ENCODE peak calls at places on chromosomes 6 and 20, in seven cellular contexts. M is mesenchymal stem cell; X is CD8-positive, alpha-beta T cell; O is Peyer's patch; U is BE2C; W is iPS DF 6.9; V is adrenal gland. B is an unnamed sample.

GRCh38 chr20:21767739-21768223 is 62.3 kb downstream of the PAX1 start:
- DNase-seq in M (no peak), W (peak; percentile 52), O (no peak), U (no peak), X (no peak), V (peak; percentile 24), B (no peak)

GRCh38 chr6:31752739-31753319 is 9.6 kb upstream of the SAPCD1 start:
- DNase-seq in W (no peak), X (no peak), M (peak; percentile 81), O (no peak), U (no peak), V (no peak), B (no peak)

GRCh38 chr6:125931733-125932450 is 24.7 kb upstream of the HINT3 start:
- DNase-seq in V (no peak), M (peak; percentile 30), O (no peak), X (no peak), U (no peak), W (no peak), B (no peak)

GRCh38 chr6:119890470-119890869 is 540.9 kb upstream of the MAN1A1 start:
- DNase-seq in O (no peak), V (no peak), M (no peak), U (no peak), W (no peak), X (no peak), B (no peak)

GRCh38 chr6:47434372-47435253 is 43.0 kb upstream of the CD2AP start:
- DNase-seq in V (no peak), M (peak; percentile 8), X (no peak), O (no peak), U (no peak), W (no peak), B (no peak)

GRCh38 chr20:33401922-33402369 is 627 bp upstream of the CDK5RAP1 start:
- DNase-seq in V (no peak), O (no peak), U (no peak), W (no peak), M (no peak), X (no peak), B (no peak)

GRCh38 chr20:51860015-51860882 is 57.9 kb upstream of the SALL4 start:
- DNase-seq in W (no peak), U (no peak), M (peak; percentile 83), V (no peak), X (no peak), O (no peak), B (no peak)

GRCh38 chr20:5586720-5587119 is 163.5 kb upstream of the SHLD1 start:
- DNase-seq in X (no peak), W (no peak), O (no peak), U (no peak), V (no peak), M (no peak), B (no peak)

GRCh38 chr6:41413250-41413649 is 77.8 kb downstream of the NCR2 start:
- DNase-seq in W (no peak), O (no peak), X (no peak), M (no peak), U (peak; percentile 25), V (no peak), B (no peak)

GRCh38 chr20:3842332-3842930 is 4.2 kb upstream of the MAVS start:
- DNase-seq in U (no peak), O (no peak), M (no peak), V (no peak), X (no peak), W (no peak), B (no peak)

GRCh38 chr6:88089708-88090107 is 42.1 kb downstream of the SPACA1 start:
- DNase-seq in M (no peak), W (no peak), O (no peak), X (no peak), V (no peak), U (no peak), B (no peak)

GRCh38 chr20:63178889-63179751 is 36.8 kb downstream of the YTHDF1 start:
- DNase-seq in O (peak; percentile 49), V (peak; percentile 33), X (peak; percentile 74), W (no peak), U (peak; percentile 70), M (peak; percentile 19), B (peak; percentile 54)

GRCh38 chr6:51028271-51028670 is 209.6 kb downstream of the TFAP2B start:
- DNase-seq in V (no peak), M (no peak), W (no peak), X (no peak), O (no peak), U (no peak), B (no peak)

GRCh38 chr6:169991031-169991390 is 239.6 kb downstream of the ERMARD start:
- DNase-seq in U (no peak), M (no peak), W (no peak), O (no peak), V (peak; percentile 4), X (no peak), B (no peak)

GRCh38 chr6:166330612-166331011 is 11.7 kb downstream of the SFT2D1 start:
- DNase-seq in O (no peak), X (no peak), U (peak; percentile 89), M (peak; percentile 40), W (peak; percentile 76), V (no peak), B (no peak)

GRCh38 chr20:21505161-21505809 is 8.6 kb downstream of the NKX2-2 start:
- DNase-seq in V (peak; percentile 68), X (peak; percentile 83), O (peak; percentile 62), M (peak; percentile 30), U (peak; percentile 77), W (no peak), B (peak; percentile 68)

GRCh38 chr6:39402239-39402751 is 79.8 kb upstream of the KCNK16 start:
- DNase-seq in M (peak; percentile 46), U (no peak), O (no peak), X (no peak), V (no peak), W (no peak), B (no peak)

GRCh38 chr20:16575390-16576140 is 2.3 kb upstream of the KIF16B start:
- DNase-seq in W (no peak), M (no peak), X (no peak), U (no peak), V (no peak), O (no peak), B (no peak)

GRCh38 chr20:39773380-39774000 is 811.3 kb downstream of the DHX35 start:
- DNase-seq in O (no peak), X (no peak), V (no peak), W (no peak), U (no peak), M (no peak), B (no peak)

GRCh38 chr20:13024581-13024980 is 15.8 kb downstream of the SPTLC3 start:
- DNase-seq in U (no peak), X (no peak), M (no peak), V (no peak), W (no peak), O (no peak), B (no peak)

GRCh38 chr6:41462980-41463930 is 82.9 kb upstream of the FOXP4 start:
- DNase-seq in U (peak; percentile 75), M (peak; percentile 72), W (no peak), X (no peak), V (peak; percentile 41), O (peak; percentile 56), B (no peak)

GRCh38 chr6:79621579-79621978 is 9.6 kb upstream of the SH3BGRL2 start:
- DNase-seq in O (no peak), M (no peak), W (no peak), V (no peak), X (no peak), U (no peak), B (no peak)

GRCh38 chr6:81998432-81998831 is 246.0 kb upstream of the TENT5A start:
- DNase-seq in U (no peak), M (peak; percentile 38), W (no peak), V (no peak), X (no peak), O (no peak), B (no peak)

GRCh38 chr20:31260326-31260932 is 3.0 kb downstream of the DEFB115 start:
- DNase-seq in X (no peak), O (no peak), M (no peak), U (no peak), V (no peak), W (no peak), B (no peak)
- H3K9me3 ChIP-seq in X (no peaks in the 10 kb centered on the region), O (no peaks in the 10 kb centered on the region), M (no peaks in the 10 kb centered on the region), U (no peaks in the 10 kb centered on the region), V (no peaks in the 10 kb centered on the region), W (peaks cover 9% of the 10 kb centered on the region), B (peaks cover 3% of the 10 kb centered on the region)

DNA sequence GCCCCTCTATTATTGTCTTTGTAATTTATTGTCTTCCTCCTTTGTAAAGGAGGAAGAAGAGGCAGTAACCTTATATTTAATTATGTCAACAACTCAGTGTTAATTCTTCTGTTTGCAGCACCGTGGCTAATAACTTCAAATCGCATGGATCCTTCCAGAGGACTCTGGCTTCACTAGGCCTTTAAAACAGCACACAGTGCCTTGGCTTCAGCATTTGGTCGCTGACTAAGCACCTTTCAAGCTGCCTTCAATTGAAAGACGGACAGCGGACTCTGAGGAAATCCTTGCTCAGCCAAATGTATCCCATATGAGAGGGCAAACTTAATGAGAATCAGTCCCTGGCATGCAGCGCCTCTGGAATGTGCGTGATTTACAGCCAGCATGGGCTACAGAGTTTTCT is 64.2 kb downstream of the SGK1 start:
- DNase-seq in V (no peak), U (no peak), M (peak; percentile 26), W (no peak), X (no peak), O (no peak), B (no peak)
- H3K9me3 ChIP-seq in V (no peaks in the 10 kb centered on the region), U (no peaks in the 10 kb centered on the region), M (no peaks in the 10 kb centered on the region), W (no peaks in the 10 kb centered on the region), X (no peaks in the 10 kb centered on the region), O (no peaks in the 10 kb centered on the region), B (no peaks in the 10 kb centered on the region)

GRCh38 chr6:167393731-167394130 is 68.8 kb downstream of the TTLL2 start:
- DNase-seq in X (no peak), V (no peak), M (no peak), O (no peak), W (no peak), U (no peak), B (no peak)

GRCh38 chr6:167392631-167393301 is 67.9 kb downstream of the TTLL2 start:
- DNase-seq in M (no peak), X (no peak), U (no peak), V (no peak), W (no peak), O (no peak), B (no peak)

GRCh38 chr6:167394330-167394729 is 69.4 kb downstream of the TTLL2 start:
- DNase-seq in U (no peak), V (no peak), O (no peak), M (no peak), X (no peak), W (no peak), B (no peak)

GRCh38 chr6:167396068-167396658 is 71.3 kb downstream of the TTLL2 start:
- DNase-seq in V (no peak), O (no peak), U (no peak), X (no peak), W (no peak), M (no peak), B (no peak)

DNA sequence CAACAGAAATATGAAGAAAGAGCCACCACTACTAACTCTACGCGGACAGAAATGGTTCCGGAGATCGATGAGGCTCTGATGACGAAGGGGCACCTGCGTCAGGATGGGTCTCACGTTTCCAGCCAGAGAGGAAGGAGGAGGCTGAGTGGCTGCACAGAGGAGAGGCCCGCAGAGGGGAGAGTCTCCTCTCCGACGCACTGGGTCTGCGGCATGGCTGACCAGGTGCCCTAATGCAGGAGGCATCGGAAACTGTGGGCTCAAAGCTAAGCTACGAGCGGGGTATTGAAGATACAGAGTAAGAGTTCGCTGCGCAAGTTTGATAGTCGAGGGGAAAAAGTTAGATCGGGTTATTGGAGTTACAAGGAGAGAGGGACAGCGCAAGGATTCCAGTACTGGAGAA is 69.9 kb downstream of the TTLL2 start:
- DNase-seq in V (no peak), O (no peak), U (no peak), X (no peak), W (no peak), M (no peak), B (no peak)
- H3K9me3 ChIP-seq in V (no peaks in the 10 kb centered on the region), O (no peaks in the 10 kb centered on the region), U (no peaks in the 10 kb centered on the region), X (no peaks in the 10 kb centered on the region), W (no peaks in the 10 kb centered on the region), M (no peaks in the 10 kb centered on the region), B (no peaks in the 10 kb centered on the region)

GRCh38 chr6:118872726-118873125 is 21.2 kb upstream of the ASF1A start:
- DNase-seq in M (no peak), X (no peak), U (no peak), W (no peak), O (no peak), V (no peak), B (no peak)
- H3K9me3 ChIP-seq in M (no peaks in the 10 kb centered on the region), X (no peaks in the 10 kb centered on the region), U (no peaks in the 10 kb centered on the region), W (no peaks in the 10 kb centered on the region), O (no peaks in the 10 kb centered on the region), V (no peaks in the 10 kb centered on the region), B (no peaks in the 10 kb centered on the region)

B was measured in T-helper 17 cell.